ENCODE peak calls at places on chromosomes 4 and X, in five cellular contexts. X is A549, V is tibial nerve, S is suprapubic skin, B is sigmoid colon. C is an unnamed sample.

GRCh38 chrX:135112096-135112729 is 8.1 kb downstream of the ETDB start:
- DNase-seq in X (peak; percentile 31), V (no peak), S (no peak), B (no peak), C (no peak)

GRCh38 chr4:145546556-145546955 is 64.9 kb downstream of the SMAD1 start:
- DNase-seq in X (no peak), V (no peak), S (no peak), B (no peak), C (no peak)

GRCh38 chr4:112361181-112361791 is 64.1 kb downstream of the ALPK1 start:
- DNase-seq in X (peak; percentile 0), V (no peak), S (no peak), B (no peak), C (no peak)

GRCh38 chr4:66741081-66741480 is 804.2 kb downstream of the CENPC start:
- DNase-seq in X (no peak), V (no peak), S (no peak), B (no peak), C (no peak)

GRCh38 chr4:143358923-143359694 is 22.4 kb downstream of the GAB1 start:
- DNase-seq in X (peak; percentile 12), V (no peak), S (no peak), B (no peak), C (peak; percentile 73)

GRCh38 chr4:128600996-128601857 is 208.3 kb upstream of the JADE1 start:
- DNase-seq in X (peak; percentile 94), V (peak; percentile 25), S (no peak), B (peak; percentile 86), C (peak; percentile 73)

GRCh38 chr4:159016527-159017137 is 86.2 kb upstream of the RAPGEF2 start:
- DNase-seq in X (no peak), V (no peak), S (no peak), B (no peak), C (no peak)

GRCh38 chr4:21656832-21657231 is 291.7 kb downstream of the KCNIP4 start:
- DNase-seq in X (peak; percentile 38), V (no peak), S (no peak), B (no peak), C (no peak)

GRCh38 chr4:149836546-149836945 is 20.9 kb upstream of the IQCM start:
- DNase-seq in X (no peak), V (no peak), S (no peak), B (no peak), C (no peak)

GRCh38 chr4:13539721-13540445 is 4.4 kb downstream of the NKX3-2 start:
- DNase-seq in X (no peak), V (no peak), S (no peak), B (peak; percentile 67), C (no peak)

GRCh38 chr4:101229116-101229515 is 118.2 kb downstream of the PPP3CA start:
- DNase-seq in X (no peak), V (no peak), S (no peak), B (no peak), C (no peak)

GRCh38 chr4:1291091-1291490 is 1.4 kb downstream of the MAEA start:
- DNase-seq in X (no peak), V (no peak), S (no peak), B (no peak), C (peak; percentile 23)

GRCh38 chrX:110536788-110537187 is 178.1 kb downstream of the RTL9 start:
- DNase-seq in X (no peak), V (no peak), S (no peak), B (no peak), C (no peak)

GRCh38 chr4:13659341-13660070 is 32.0 kb upstream of the BOD1L1 start:
- DNase-seq in X (no peak), V (no peak), S (no peak), B (no peak), C (no peak)

GRCh38 chr4:73577371-73577770 is 42.9 kb downstream of the RASSF6 start:
- DNase-seq in X (no peak), V (no peak), S (no peak), B (no peak), C (no peak)
- H3K4me3 ChIP-seq in X (no peak overlapping the region), V (no peak overlapping the region), S (no peak overlapping the region), B (no peak overlapping the region), C (no peak overlapping the region)

DNA sequence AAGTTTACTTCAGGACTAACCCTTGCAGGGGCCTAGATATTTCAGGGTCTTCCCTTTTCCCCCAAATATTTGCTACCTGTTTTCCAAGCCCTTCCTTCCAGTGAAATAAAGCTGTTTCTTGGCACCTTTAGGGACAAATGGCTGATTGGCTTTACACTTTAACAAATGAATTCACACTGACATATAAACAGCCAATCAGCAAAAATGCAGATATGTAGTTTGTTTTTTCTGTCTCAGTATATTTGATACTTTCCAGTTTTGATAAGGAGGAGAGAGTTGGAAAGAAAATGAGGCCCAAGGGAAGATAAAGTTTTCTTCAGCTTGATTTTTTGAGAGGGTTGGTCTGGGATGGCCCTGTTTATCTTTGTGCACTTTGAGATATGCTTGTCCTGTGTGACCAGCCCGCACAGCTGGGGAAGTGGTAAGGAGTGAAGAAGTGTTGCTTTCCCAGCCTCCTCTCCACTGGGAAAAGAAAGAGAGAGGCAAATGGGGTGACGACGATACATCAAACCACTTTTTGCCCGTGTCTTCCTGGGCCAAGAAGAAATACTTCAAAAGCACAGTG is 67.5 kb downstream of the MGST2 start:
- DNase-seq in X (no peak), V (no peak), S (no peak), B (peak; percentile 29), C (no peak)
- TF ChIP-seq EP300 in X (no peak), V (no peak), S (no peak), B (no peak), C (no peak)

GRCh38 chr4:2928242-2929155 is 34.7 kb downstream of the NOP14 start:
- DNase-seq in X (no peak), V (no peak), S (peak; percentile 59), B (no peak), C (peak; percentile 21)

GRCh38 chr4:2930821-2931764 is 32.1 kb downstream of the NOP14 start:
- DNase-seq in X (no peak), V (no peak), S (peak; percentile 74), B (no peak), C (peak; percentile 86)

GRCh38 chr4:2927696-2928075 is 35.5 kb downstream of the NOP14 start:
- DNase-seq in X (no peak), V (no peak), S (peak; percentile 44), B (no peak), C (no peak)

GRCh38 chr4:2930135-2930805 is 32.9 kb downstream of the NOP14 start:
- DNase-seq in X (no peak), V (no peak), S (peak; percentile 64), B (no peak), C (peak; percentile 50)

DNA sequence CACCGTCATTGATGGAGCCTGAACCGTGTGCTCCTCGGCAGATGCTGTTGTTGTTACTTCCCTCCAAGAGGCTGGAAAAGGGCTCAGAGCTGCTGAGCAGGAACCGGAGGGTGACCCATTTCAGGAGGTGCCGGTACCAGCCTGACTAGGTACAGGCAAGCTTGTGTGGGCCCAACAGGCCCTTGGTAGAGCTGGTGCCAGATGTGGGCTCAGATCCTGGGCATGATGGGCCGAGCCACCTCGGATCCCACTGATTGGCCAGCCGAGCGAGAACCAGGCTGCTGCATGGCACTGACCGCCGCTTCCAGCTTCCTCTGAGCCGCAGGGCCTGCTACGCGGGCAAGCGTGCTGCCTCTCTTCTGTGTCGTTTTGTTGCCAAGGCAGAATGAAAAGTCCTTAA is 33.7 kb downstream of the NOP14 start:
- DNase-seq in X (no peak), V (no peak), S (peak; percentile 64), B (no peak), C (peak; percentile 24)
- H3K4me1 ChIP-seq in X (peaks cover 12% of the 10 kb centered on the region), V (peaks cover 47% of the 10 kb centered on the region), S (peaks cover 34% of the 10 kb centered on the region), B (peaks cover 23% of the 10 kb centered on the region), C (peaks cover 55% of the 10 kb centered on the region)

GRCh38 chrX:15493118-15494082 is at the start of gene PIR:
- DNase-seq in X (peak; percentile 91), V (peak; percentile 67), S (peak; percentile 85), B (peak; percentile 92), C (peak; percentile 89)
- H3K4me3 ChIP-seq in X (peak within 1 kb of the TSS; percentile 68), V (peak within 1 kb of the TSS; percentile 49), S (peak within 1 kb of the TSS; percentile 51), B (peak within 1 kb of the TSS; percentile 57), C (peak within 1 kb of the TSS; percentile 46)

GRCh38 chr4:76192221-76192620 is 21.4 kb downstream of the SCARB2 start:
- DNase-seq in X (no peak), V (no peak), S (no peak), B (no peak), C (no peak)

GRCh38 chr4:76197001-76197743 is 16.5 kb downstream of the SCARB2 start:
- DNase-seq in X (no peak), V (no peak), S (no peak), B (no peak), C (no peak)

GRCh38 chr4:76197971-76198410 is 15.6 kb downstream of the SCARB2 start:
- DNase-seq in X (no peak), V (no peak), S (no peak), B (peak; percentile 85), C (no peak)

GRCh38 chr4:76195326-76195725 is 18.3 kb downstream of the SCARB2 start:
- DNase-seq in X (no peak), V (no peak), S (no peak), B (no peak), C (no peak)

GRCh38 chr4:76194325-76194724 is 19.3 kb downstream of the SCARB2 start:
- DNase-seq in X (peak; percentile 37), V (no peak), S (no peak), B (no peak), C (no peak)
- TF ChIP-seq EP300 in X (no peak), V (no peak), S (no peak), B (no peak), C (no peak)

GRCh38 chrX:2701600-2701999 is 10.5 kb downstream of the CD99 start:
- DNase-seq in X (no peak), V (no peak), S (no peak), B (no peak), C (no peak)
- H3K4me1 ChIP-seq in X (peaks cover 28% of the 10 kb centered on the region), V (peaks cover 84% of the 10 kb centered on the region), S (peaks cover 83% of the 10 kb centered on the region), B (peaks cover 98% of the 10 kb centered on the region), C (peaks cover 96% of the 10 kb centered on the region)